ENCODE peak calls at places on chromosomes 11 and 22, in six cellular contexts. J is neural progenitor cell, C is Panc1, L is mammary epithelial cell, V is mesendoderm, U is left ventricle myocardium inferior. Y is an unnamed sample.

GRCh38 chr11:102220728-102221467 is 96.4 kb upstream of the BIRC3 start:
- DNase-seq in J (no peak), C (no peak), L (peak), V (no peak), U (no peak), Y (no peak)

GRCh38 chr11:9691865-9692264 is 28.0 kb downstream of the SWAP70 start:
- DNase-seq in J (no peak), C (peak), L (peak), V (no peak), U (no peak), Y (peak)

GRCh38 chr11:46686886-46687810 is 13.3 kb downstream of the ARHGAP1 start:
- DNase-seq in J (no peak), C (no peak), L (peak), V (no peak), U (no peak), Y (peak)

GRCh38 chr11:28729339-28729738 is 621.2 kb downstream of the METTL15 start:
- DNase-seq in J (no peak), C (no peak), L (no peak), V (no peak), U (no peak), Y (no peak)

GRCh38 chr22:36673821-36674220 is 29.7 kb downstream of the CACNG2 start:
- DNase-seq in J (no peak), C (no peak), L (no peak), V (no peak), U (no peak), Y (no peak)

GRCh38 chr11:106627694-106628093 is 390.6 kb downstream of the GUCY1A2 start:
- DNase-seq in J (no peak), C (no peak), L (no peak), V (no peak), U (no peak), Y (no peak)

GRCh38 chr22:23376256-23376655 is 195.9 kb downstream of the BCR start:
- DNase-seq in J (no peak), C (no peak), L (peak), V (peak), U (no peak), Y (no peak)

GRCh38 chr11:100671471-100671870 is 15.6 kb upstream of the ARHGAP42 start:
- DNase-seq in J (no peak), C (no peak), L (no peak), V (no peak), U (no peak), Y (no peak)

GRCh38 chr11:117226388-117227385 is 5.2 kb downstream of the PCSK7 start:
- DNase-seq in J (peak), C (peak), L (peak), V (peak), U (no peak), Y (peak)

GRCh38 chr11:19679952-19680823 is 32.4 kb upstream of the NAV2 start:
- DNase-seq in J (peak), C (peak), L (peak), V (peak), U (peak), Y (peak)

GRCh38 chr22:42170946-42171345 is 40.3 kb upstream of the CYP2D6 start:
- DNase-seq in J (no peak), C (no peak), L (no peak), V (no peak), U (no peak), Y (no peak)

GRCh38 chr11:66334605-66335442 is 1.4 kb downstream of the RIN1 start:
- DNase-seq in J (no peak), C (no peak), L (no peak), V (no peak), U (no peak), Y (no peak)

GRCh38 chr11:128480665-128481064 is 106.7 kb downstream of the ETS1 start:
- DNase-seq in J (no peak), C (no peak), L (no peak), V (no peak), U (no peak), Y (no peak)

GRCh38 chr11:65444314-65445051 is 21.9 kb downstream of the NEAT1 start:
- DNase-seq in J (no peak), C (no peak), L (peak), V (no peak), U (no peak), Y (no peak)

GRCh38 chr22:28884754-28885375 is 1.5 kb downstream of the ZNRF3 start:
- DNase-seq in J (peak), C (no peak), L (peak), V (peak), U (no peak), Y (no peak)

GRCh38 chr22:48504519-48505140 is 1323.0 kb downstream of the BRD1 start:
- DNase-seq in J (no peak), C (no peak), L (no peak), V (no peak), U (no peak), Y (no peak)

GRCh38 chr11:117418685-117419084 is 91.0 kb downstream of the CEP164 start:
- DNase-seq in J (no peak), C (no peak), L (no peak), V (no peak), U (no peak), Y (no peak)

GRCh38 chr11:76469141-76469540 is 24.3 kb downstream of the EMSY start:
- DNase-seq in J (no peak), C (no peak), L (no peak), V (peak), U (no peak), Y (no peak)

GRCh38 chr11:95577716-95578460 is 211.7 kb downstream of the FAM76B start:
- DNase-seq in J (no peak), C (no peak), L (peak), V (peak), U (no peak), Y (peak)

GRCh38 chr11:71182791-71183556 is 69.4 kb downstream of the SHANK2 start:
- DNase-seq in J (no peak), C (no peak), L (peak), V (no peak), U (no peak), Y (no peak)

GRCh38 chr11:11901917-11902316 is 60.1 kb downstream of the USP47 start:
- DNase-seq in J (no peak), C (no peak), L (no peak), V (no peak), U (no peak), Y (no peak)

GRCh38 chr22:38738475-38739070 is 17.2 kb downstream of the SUN2 start:
- DNase-seq in J (no peak), C (no peak), L (no peak), V (no peak), U (no peak), Y (no peak)

GRCh38 chr11:17544181-17544622 is at the start of gene USH1C:
- DNase-seq in J (peak), C (no peak), L (no peak), V (peak), U (peak), Y (no peak)

GRCh38 chr11:59999732-60000131 is 17.2 kb upstream of the OOSP4B start:
- DNase-seq in J (peak), C (no peak), L (no peak), V (peak), U (no peak), Y (no peak)

GRCh38 chr11:59240322-59240721 is 27.6 kb upstream of the MPEG1 start:
- DNase-seq in J (no peak), C (no peak), L (no peak), V (peak), U (no peak), Y (no peak)

GRCh38 chr11:61749607-61750217 is 2.7 kb upstream of the MYRF start:
- DNase-seq in J (peak), C (no peak), L (no peak), V (no peak), U (no peak), Y (no peak)

DNA sequence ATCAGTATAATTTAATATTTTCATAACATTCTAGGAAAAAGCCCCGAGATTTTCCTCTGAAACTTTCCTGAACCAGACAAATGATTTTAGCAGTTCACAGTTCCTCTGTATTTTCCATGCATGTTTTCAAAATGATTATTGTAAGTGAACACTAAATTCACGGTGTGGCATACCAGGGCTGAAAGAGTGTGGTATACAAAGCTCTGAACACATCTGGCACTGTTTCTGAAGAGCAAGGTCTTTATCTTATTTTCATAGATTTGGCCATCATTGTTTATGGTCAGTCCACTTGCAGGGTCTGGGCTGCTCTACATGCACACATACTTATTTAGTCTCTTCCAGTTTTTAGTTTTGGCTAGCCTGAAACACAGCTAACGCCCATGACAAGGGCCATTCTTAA is 7.8 kb upstream of the GAB2 start:
- DNase-seq in J (no peak), C (no peak), L (no peak), V (no peak), U (no peak), Y (no peak)
- H3K27ac ChIP-seq in J (no peak), C (no peak), L (no peak), V (no peak), U (peak), Y (no peak)

DNA sequence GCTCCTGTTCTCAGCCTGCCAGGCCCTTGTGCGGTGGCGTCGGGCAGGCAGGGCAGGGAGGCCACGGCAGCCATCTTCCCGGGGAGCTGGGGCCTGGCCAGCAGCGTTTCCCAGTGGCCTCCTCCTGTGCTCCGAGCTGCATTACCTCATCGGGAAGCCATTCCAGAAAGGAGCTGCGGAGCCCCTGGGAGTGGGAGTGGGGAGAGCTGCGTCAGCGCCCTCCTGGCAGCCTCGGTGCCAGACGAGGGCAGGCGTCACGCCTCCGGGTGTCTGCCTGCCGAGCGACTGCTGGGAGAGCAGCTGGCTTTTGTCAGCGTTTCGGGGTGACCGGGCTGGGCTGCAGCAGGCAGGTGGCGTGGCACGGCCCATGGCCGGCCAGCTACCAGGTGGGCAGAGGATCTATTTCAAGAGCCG is 30.9 kb upstream of the WNT7B start:
- DNase-seq in J (no peak), C (no peak), L (peak), V (peak), U (peak), Y (peak)
- H3K27ac ChIP-seq in J (no peak), C (peak), L (peak), V (no peak), U (peak), Y (peak)

GRCh38 chr11:93712678-93713077 is 28.6 kb downstream of the TAF1D start:
- DNase-seq in J (no peak), C (no peak), L (no peak), V (no peak), U (no peak), Y (no peak)
- H3K27ac ChIP-seq in J (no peak), C (no peak), L (no peak), V (no peak), U (no peak), Y (no peak)

GRCh38 chr11:819129-819931 is 616 bp downstream of the PNPLA2 start:
- DNase-seq in J (peak), C (no peak), L (peak), V (peak), U (peak), Y (no peak)
- H3K27ac ChIP-seq in J (no peak), C (peak), L (peak), V (peak), U (peak), Y (peak)

GRCh38 chr22:46096051-46096450 is 54.3 kb upstream of the PPARA start:
- DNase-seq in J (no peak), C (no peak), L (no peak), V (no peak), U (no peak), Y (no peak)
- H3K27ac ChIP-seq in J (no peak), C (no peak), L (no peak), V (no peak), U (peak), Y (peak)

GRCh38 chr11:74984070-74984469 is 4.7 kb upstream of the NEU3 start:
- DNase-seq in J (no peak), C (no peak), L (no peak), V (no peak), U (no peak), Y (no peak)
- H3K27ac ChIP-seq in J (no peak), C (no peak), L (no peak), V (no peak), U (no peak), Y (no peak)

GRCh38 chr22:30290679-30291333 is 1.5 kb upstream of the CASTOR1 start:
- DNase-seq in J (peak), C (no peak), L (peak), V (peak), U (peak), Y (no peak)
- H3K27ac ChIP-seq in J (no peak), C (peak), L (peak), V (no peak), U (peak), Y (peak)